ENCODE peak calls at places on chromosomes 3 and 15, in seven cellular contexts. W is HT1080, V is sciatic nerve, L is C1 segment of cervical spinal cord, S is NCI-H69, A is left colon, F is KBM-7. D is an unnamed sample.

GRCh38 chr3:36868614-36869436 is 76.0 kb downstream of the TRANK1 start:
- DNase-seq in F (peak), V (peak), S (peak), A (no peak), L (no peak), W (peak), D (peak)

GRCh38 chr3:126476976-126477330 is 1.3 kb upstream of the ZXDC start:
- DNase-seq in S (peak), F (no peak), A (no peak), W (no peak), V (no peak), L (no peak), D (no peak)

GRCh38 chr3:190539526-190539925 is 25.6 kb downstream of the IL1RAP start:
- DNase-seq in L (no peak), A (no peak), F (no peak), W (no peak), S (no peak), V (no peak), D (no peak)

GRCh38 chr3:55159711-55160110 is 231.9 kb upstream of the LRTM1 start:
- DNase-seq in L (no peak), F (no peak), A (no peak), S (no peak), W (no peak), V (no peak), D (no peak)

GRCh38 chr3:180478695-180479094 is 123.3 kb upstream of the TTC14 start:
- DNase-seq in F (no peak), A (no peak), V (no peak), S (no peak), W (no peak), L (no peak), D (no peak)

GRCh38 chr3:33035596-33035995 is 61.4 kb downstream of the GLB1 start:
- DNase-seq in W (peak), F (no peak), L (no peak), V (no peak), A (no peak), S (no peak), D (no peak)

GRCh38 chr15:83106994-83107840 is at the start of gene TM6SF1:
- DNase-seq in A (no peak), V (no peak), F (peak), L (no peak), S (peak), W (no peak), D (no peak)

GRCh38 chr3:31858439-31858838 is 122.6 kb downstream of the OSBPL10 start:
- DNase-seq in W (peak), S (peak), V (no peak), F (no peak), A (no peak), L (no peak), D (peak)

GRCh38 chr3:171173732-171174131 is 147.2 kb upstream of the SLC2A2 start:
- DNase-seq in W (no peak), V (no peak), F (no peak), L (peak), S (peak), A (no peak), D (peak)

GRCh38 chr3:16884748-16885587 is at the start of gene PLCL2:
- DNase-seq in L (peak), W (peak), V (peak), A (peak), F (peak), S (peak), D (peak)

GRCh38 chr15:58484794-58485600 is 53.2 kb downstream of the LIPC start:
- DNase-seq in S (no peak), F (peak), L (no peak), A (peak), V (no peak), W (no peak), D (no peak)

GRCh38 chr3:163490119-163490518 is 1588.2 kb downstream of the SI start:
- DNase-seq in F (peak), A (no peak), S (peak), W (peak), L (no peak), V (no peak), D (peak)

GRCh38 chr3:64345351-64345750 is 120.1 kb upstream of the PRICKLE2 start:
- DNase-seq in W (no peak), A (no peak), S (peak), V (no peak), L (no peak), F (no peak), D (no peak)

GRCh38 chr3:135531996-135532395 is 433.5 kb upstream of the PPP2R3A start:
- DNase-seq in F (no peak), W (no peak), V (no peak), A (peak), L (no peak), S (peak), D (no peak)

GRCh38 chr3:56894912-56895431 is 93.2 kb upstream of the ARHGEF3 start:
- DNase-seq in W (peak), V (no peak), S (no peak), L (peak), F (peak), A (no peak), D (no peak)

GRCh38 chr15:68656438-68656739 is 77.6 kb downstream of the CORO2B start:
- DNase-seq in F (no peak), S (no peak), L (no peak), W (no peak), A (no peak), V (peak), D (no peak)

GRCh38 chr3:168269019-168269418 is 173.3 kb upstream of the GOLIM4 start:
- DNase-seq in L (no peak), V (no peak), W (no peak), F (no peak), A (no peak), S (peak), D (no peak)